ENCODE peak calls at places on chromosomes 7 and 10, in four cellular contexts. L is esophagus squamous epithelium, E is upper lobe of right lung, Z is A549. M is an unnamed sample.

GRCh38 chr7:105638942-105639495 is 57.7 kb upstream of the EFCAB10 start:
- DNase-seq in L (no peak), E (no peak), Z (no peak), M (no peak)

GRCh38 chr7:55085511-55086412 is 66.9 kb downstream of the EGFR start:
- DNase-seq in L (no peak), E (no peak), Z (no peak), M (no peak)

GRCh38 chr7:102424787-102425218 is 8.6 kb upstream of the ORAI2 start:
- DNase-seq in L (no peak), E (peak; percentile 76), Z (no peak), M (no peak)

GRCh38 chr7:68547794-68548193 is 1050.5 kb upstream of the AUTS2 start:
- DNase-seq in L (no peak), E (no peak), Z (peak; percentile 54), M (no peak)

GRCh38 chr7:142516038-142516501 is 233.2 kb upstream of the PRSS1 start:
- DNase-seq in L (no peak), E (no peak), Z (peak; percentile 71), M (no peak)

GRCh38 chr10:112955736-112956421 is 5.8 kb downstream of the TCF7L2 start:
- DNase-seq in L (no peak), E (no peak), Z (peak; percentile 63), M (no peak)

GRCh38 chr7:128247640-128248194 is 6.6 kb downstream of the LEP start:
- DNase-seq in L (no peak), E (no peak), Z (peak; percentile 44), M (no peak)

GRCh38 chr7:132739271-132739955 is 163.1 kb upstream of the PLXNA4 start:
- DNase-seq in L (no peak), E (no peak), Z (peak; percentile 68), M (no peak)

GRCh38 chr7:118232837-118233236 is 8.3 kb downstream of the ANKRD7 start:
- DNase-seq in L (no peak), E (no peak), Z (no peak), M (no peak)

GRCh38 chr10:124296813-124297788 is 121.6 kb downstream of the OAT start:
- DNase-seq in L (no peak), E (peak; percentile 41), Z (no peak), M (no peak)

GRCh38 chr7:87316846-87317545 is 28.5 kb upstream of the CROT start:
- DNase-seq in L (no peak), E (no peak), Z (peak; percentile 68), M (no peak)

GRCh38 chr10:12625393-12626023 is 276.2 kb downstream of the CAMK1D start:
- DNase-seq in L (no peak), E (no peak), Z (no peak), M (no peak)

GRCh38 chr7:47579458-47579857 is 2.5 kb downstream of the TNS3 start:
- DNase-seq in L (no peak), E (no peak), Z (peak; percentile 58), M (no peak)

GRCh38 chr7:121259826-121260225 is 69.0 kb upstream of the WNT16 start:
- DNase-seq in L (no peak), E (no peak), Z (no peak), M (no peak)

GRCh38 chr10:79457256-79457785 is 11.9 kb upstream of the ZCCHC24 start:
- DNase-seq in L (no peak), E (no peak), Z (no peak), M (no peak)

GRCh38 chr10:95475827-95476481 is 85.2 kb downstream of the SORBS1 start:
- DNase-seq in L (no peak), E (no peak), Z (no peak), M (no peak)

GRCh38 chr10:44668336-44668735 is 242.8 kb upstream of the TMEM72 start:
- DNase-seq in L (no peak), E (no peak), Z (no peak), M (no peak)

GRCh38 chr7:108124820-108125219 is 5.3 kb downstream of the LAMB4 start:
- DNase-seq in L (no peak), E (no peak), Z (no peak), M (no peak)

DNA sequence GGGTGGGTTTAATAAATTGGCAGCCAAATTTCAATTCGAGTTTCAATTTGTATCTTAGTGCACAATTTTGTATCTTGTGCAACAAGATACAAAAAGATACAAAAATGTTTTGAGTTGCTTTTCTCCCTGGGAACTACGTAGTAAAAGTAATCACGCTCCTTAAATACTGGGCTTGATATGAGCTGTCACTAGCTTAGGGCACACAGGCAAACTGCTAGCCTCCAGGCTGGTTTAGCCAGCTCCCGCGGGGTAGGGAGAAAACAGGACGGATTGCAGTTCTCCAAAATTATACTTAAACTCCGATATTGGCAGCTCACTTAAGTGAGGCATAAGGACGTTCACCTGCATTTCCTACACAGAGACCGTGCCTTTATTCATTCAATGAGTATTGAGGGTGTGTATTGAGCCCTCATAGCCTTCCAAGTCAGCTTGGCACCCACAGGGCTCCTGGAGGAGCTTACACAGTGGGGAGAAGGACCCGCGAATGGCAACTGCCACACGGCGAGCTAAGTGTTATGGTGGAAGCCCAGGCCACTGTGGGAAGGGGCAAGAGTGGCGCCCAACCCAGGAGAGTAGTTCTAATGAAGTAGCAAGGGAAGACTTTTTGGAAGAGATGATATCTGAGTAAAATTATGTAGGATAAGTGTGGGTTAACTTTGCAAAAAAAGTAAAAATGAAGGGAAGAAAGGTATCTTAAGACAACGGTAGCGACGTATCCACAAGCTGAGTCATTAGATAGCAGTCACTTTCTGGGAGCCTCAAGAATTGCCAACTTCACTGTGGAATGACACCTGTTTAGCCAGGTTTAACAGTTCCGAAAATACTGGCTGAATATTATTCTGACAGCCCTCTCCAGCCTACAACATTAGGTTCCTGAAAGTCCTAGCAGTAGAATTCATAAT is 1.6 kb upstream of the EPC1 start:
- DNase-seq in L (no peak), E (no peak), Z (no peak), M (no peak)
- H3K4me3 ChIP-seq in L (peak overlapping the region; percentile 96), E (peak overlapping the region; percentile 91), Z (peak overlapping the region; percentile 78), M (no peak overlapping the region)

GRCh38 chr10:70601775-70602174 is 766 bp downstream of the PRF1 start:
- DNase-seq in L (no peak), E (no peak), Z (no peak), M (no peak)
- H3K4me1 ChIP-seq in L (peaks cover 7% of the 10 kb centered on the region), E (no peaks in the 10 kb centered on the region), Z (no peaks in the 10 kb centered on the region), M (peaks cover 28% of the 10 kb centered on the region)

GRCh38 chr7:28627869-28628268 is 215.6 kb downstream of the CREB5 start:
- DNase-seq in L (no peak), E (no peak), Z (no peak), M (no peak)
- H3K4me3 ChIP-seq in L (no peak overlapping the region), E (no peak overlapping the region), Z (no peak overlapping the region), M (no peak overlapping the region)

GRCh38 chr10:13716161-13717071 is 129.7 kb downstream of the PRPF18 start:
- DNase-seq in L (no peak), E (no peak), Z (no peak), M (no peak)
- H3K4me1 ChIP-seq in L (peaks cover 58% of the 10 kb centered on the region), E (peaks cover 47% of the 10 kb centered on the region), Z (peaks cover 11% of the 10 kb centered on the region), M (peaks cover 9% of the 10 kb centered on the region)

DNA sequence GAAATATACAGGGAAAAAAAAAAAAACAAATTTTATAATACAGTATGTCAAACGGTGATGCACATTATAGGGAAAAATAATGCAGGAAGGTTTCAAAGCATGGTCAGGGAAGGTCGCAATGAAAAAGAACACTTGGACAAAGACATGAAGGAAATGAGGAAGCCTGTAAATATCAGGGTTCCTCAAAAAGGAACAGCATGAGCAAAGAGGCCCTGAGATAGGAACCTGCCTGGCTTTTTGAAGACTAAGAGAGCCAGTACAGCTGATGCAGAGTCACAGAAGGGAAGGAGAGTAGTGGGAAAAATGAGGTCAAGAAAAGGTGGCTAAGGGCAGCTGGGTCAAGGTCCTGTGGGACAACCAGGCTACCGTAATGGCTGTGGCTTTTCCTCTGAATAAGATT is 1.9 kb downstream of the VPS41 start:
- DNase-seq in L (no peak), E (no peak), Z (no peak), M (no peak)
- H3K4me3 ChIP-seq in L (no peak overlapping the region), E (no peak overlapping the region), Z (no peak overlapping the region), M (no peak overlapping the region)

GRCh38 chr7:134364619-134365037 is 47.9 kb upstream of the SLC35B4 start:
- DNase-seq in L (no peak), E (no peak), Z (peak; percentile 99), M (no peak)
- H3K4me1 ChIP-seq in L (peaks cover 59% of the 10 kb centered on the region), E (peaks cover 6% of the 10 kb centered on the region), Z (peaks cover 68% of the 10 kb centered on the region), M (no peaks in the 10 kb centered on the region)